ENCODE peak calls at places on chromosomes 1 and 21, in nine cellular contexts. P is adipocyte; Y is GM23248; F is GM06990; O is AG04450; U is CD8-positive, alpha-beta memory T cell; Z is mucosa of descending colon; L is ovary; H is trophoblast cell. K is an unnamed sample.

GRCh38 chr1:223683586-223684487 is 18.3 kb upstream of the CAPN8 start:
- DNase-seq in P (peak), Y (peak), F (no peak), O (no peak), U (peak), Z (peak), L (peak), H (peak), K (peak)

GRCh38 chr1:21233480-21233879 is 56.8 kb downstream of the ECE1 start:
- DNase-seq in P (no peak), Y (no peak), F (no peak), O (no peak), U (no peak), Z (no peak), L (no peak), H (no peak), K (peak)

GRCh38 chr1:58819719-58820118 is 35.9 kb upstream of the JUN start:
- DNase-seq in P (no peak), Y (peak), F (no peak), O (no peak), U (no peak), Z (no peak), L (no peak), H (no peak), K (no peak)

GRCh38 chr1:156198831-156199349 is 5.0 kb downstream of the SLC25A44 start:
- DNase-seq in P (no peak), Y (no peak), F (no peak), O (no peak), U (no peak), Z (no peak), L (no peak), H (no peak), K (no peak)

GRCh38 chr21:27112186-27112585 is 145.3 kb upstream of the ADAMTS5 start:
- DNase-seq in P (no peak), Y (peak), F (no peak), O (no peak), U (no peak), Z (no peak), L (no peak), H (no peak), K (no peak)

GRCh38 chr1:111448482-111448917 is 556 bp downstream of the WDR77 start:
- DNase-seq in P (peak), Y (peak), F (no peak), O (no peak), U (no peak), Z (no peak), L (no peak), H (peak), K (no peak)

GRCh38 chr1:116997666-116998065 is 3.9 kb upstream of the CD101 start:
- DNase-seq in P (no peak), Y (peak), F (no peak), O (no peak), U (no peak), Z (no peak), L (no peak), H (no peak), K (no peak)

GRCh38 chr1:206550446-206550845 is 43.1 kb downstream of the RASSF5 start:
- DNase-seq in P (no peak), Y (no peak), F (no peak), O (no peak), U (no peak), Z (no peak), L (no peak), H (no peak), K (no peak)

DNA sequence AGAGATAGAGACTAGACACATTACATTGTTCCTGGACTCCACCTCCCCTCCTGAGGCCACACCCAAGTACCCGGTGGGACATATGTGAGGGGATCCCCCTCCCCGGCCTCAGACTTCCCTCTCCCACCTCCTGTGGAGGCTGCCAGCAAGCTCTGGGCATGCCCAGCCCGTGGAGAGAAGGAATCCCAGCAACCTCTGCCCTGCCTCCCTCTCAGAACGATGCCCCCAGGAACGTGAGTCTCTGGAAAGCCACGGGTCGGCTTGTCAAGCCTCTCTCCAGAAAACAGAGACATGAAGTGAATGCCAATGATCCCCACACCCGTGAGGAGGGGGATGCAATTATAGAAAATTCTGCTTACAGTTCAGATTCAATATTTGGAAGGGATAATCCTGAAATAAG is 9.3 kb upstream of the GUCA2B start:
- DNase-seq in P (no peak), Y (no peak), F (no peak), O (no peak), U (no peak), Z (no peak), L (no peak), H (no peak), K (no peak)
- H3K4me3 ChIP-seq in P (no peak), Y (no peak), F (no peak), O (no peak), U (no peak), Z (no peak), L (no peak), H (no peak), K (no peak)

DNA sequence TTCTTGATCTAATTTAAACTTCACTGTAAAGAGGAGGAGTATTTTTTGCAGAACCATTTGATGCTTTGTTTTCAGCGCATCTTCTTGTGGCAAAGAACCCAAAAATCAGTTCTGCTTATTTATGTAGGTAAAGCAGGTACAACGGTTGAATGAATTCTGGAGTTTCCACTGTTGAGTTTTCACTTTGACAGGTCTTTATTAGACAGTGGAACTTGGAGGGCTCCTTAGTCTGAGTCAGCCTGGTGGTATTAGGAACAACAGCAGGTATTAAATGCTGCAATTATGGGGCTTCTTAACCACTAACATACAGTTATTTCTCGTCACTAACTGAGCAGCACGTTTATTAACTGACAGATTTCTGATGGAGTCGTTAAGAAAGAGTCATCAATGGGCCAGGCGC is 1.2 kb downstream of the LRIG2 start:
- DNase-seq in P (no peak), Y (peak), F (peak), O (no peak), U (no peak), Z (no peak), L (no peak), H (peak), K (no peak)
- H3K4me3 ChIP-seq in P (peak), Y (peak), F (peak), O (peak), U (peak), Z (no peak), L (peak), H (no peak), K (peak)

GRCh38 chr1:203100163-203100867 is 14.5 kb upstream of the MYOG start:
- DNase-seq in P (no peak), Y (no peak), F (no peak), O (no peak), U (no peak), Z (no peak), L (no peak), H (peak), K (no peak)
- H3K4me3 ChIP-seq in P (no peak), Y (no peak), F (no peak), O (no peak), U (no peak), Z (no peak), L (no peak), H (no peak), K (no peak)

GRCh38 chr1:197604327-197604726 is 171.0 kb downstream of the DENND1B start:
- DNase-seq in P (no peak), Y (no peak), F (no peak), O (no peak), U (no peak), Z (no peak), L (no peak), H (no peak), K (no peak)
- H3K4me3 ChIP-seq in P (no peak), Y (no peak), F (no peak), O (no peak), U (no peak), Z (no peak), L (no peak), H (no peak), K (no peak)

GRCh38 chr1:37102656-37103382 is 68.5 kb upstream of the GRIK3 start:
- DNase-seq in P (no peak), Y (no peak), F (no peak), O (no peak), U (no peak), Z (no peak), L (no peak), H (no peak), K (no peak)
- H3K4me3 ChIP-seq in P (no peak), Y (no peak), F (no peak), O (no peak), U (no peak), Z (no peak), L (no peak), H (no peak), K (no peak)

DNA sequence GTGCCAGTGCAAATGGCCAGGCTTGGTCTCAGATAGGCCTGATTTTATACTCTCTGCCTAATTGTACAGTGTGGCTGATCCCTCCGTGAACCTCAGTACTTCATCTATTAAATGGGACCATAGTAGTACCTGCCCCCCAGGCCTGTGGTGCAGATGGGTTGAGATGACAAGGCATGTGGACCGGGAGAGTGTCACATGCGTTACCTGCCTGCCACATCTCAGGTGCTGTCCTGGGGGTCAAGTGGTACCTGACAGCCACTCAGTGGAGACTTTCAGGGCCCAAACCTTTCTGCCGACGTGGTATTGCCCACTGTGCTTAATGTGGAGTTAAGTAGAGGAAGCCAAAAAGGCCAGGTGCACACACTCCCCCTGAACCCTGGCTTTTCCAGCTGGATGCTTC is 197.3 kb downstream of the FOXD2 start:
- DNase-seq in P (no peak), Y (no peak), F (no peak), O (no peak), U (no peak), Z (no peak), L (no peak), H (no peak), K (no peak)
- H3K4me3 ChIP-seq in P (no peak), Y (no peak), F (no peak), O (no peak), U (no peak), Z (no peak), L (no peak), H (no peak), K (no peak)

GRCh38 chr1:26541431-26541815 is 11.9 kb downstream of the RPS6KA1 start:
- DNase-seq in P (no peak), Y (no peak), F (no peak), O (no peak), U (no peak), Z (no peak), L (no peak), H (no peak), K (no peak)

GRCh38 chr1:26540346-26540745 is 10.8 kb downstream of the RPS6KA1 start:
- DNase-seq in P (no peak), Y (no peak), F (no peak), O (no peak), U (no peak), Z (no peak), L (no peak), H (no peak), K (no peak)

GRCh38 chr1:26543444-26543835 is 13.9 kb downstream of the RPS6KA1 start:
- DNase-seq in P (no peak), Y (no peak), F (no peak), O (no peak), U (no peak), Z (no peak), L (no peak), H (no peak), K (no peak)

GRCh38 chr1:26542781-26543443 is 13.4 kb downstream of the RPS6KA1 start:
- DNase-seq in P (no peak), Y (no peak), F (peak), O (no peak), U (no peak), Z (no peak), L (no peak), H (no peak), K (no peak)

GRCh38 chr1:26541816-26542711 is 12.5 kb downstream of the RPS6KA1 start:
- DNase-seq in P (peak), Y (peak), F (peak), O (peak), U (peak), Z (peak), L (peak), H (peak), K (peak)
- H3K4me3 ChIP-seq in P (peak), Y (no peak), F (peak), O (no peak), U (peak), Z (no peak), L (no peak), H (no peak), K (no peak)

DNA sequence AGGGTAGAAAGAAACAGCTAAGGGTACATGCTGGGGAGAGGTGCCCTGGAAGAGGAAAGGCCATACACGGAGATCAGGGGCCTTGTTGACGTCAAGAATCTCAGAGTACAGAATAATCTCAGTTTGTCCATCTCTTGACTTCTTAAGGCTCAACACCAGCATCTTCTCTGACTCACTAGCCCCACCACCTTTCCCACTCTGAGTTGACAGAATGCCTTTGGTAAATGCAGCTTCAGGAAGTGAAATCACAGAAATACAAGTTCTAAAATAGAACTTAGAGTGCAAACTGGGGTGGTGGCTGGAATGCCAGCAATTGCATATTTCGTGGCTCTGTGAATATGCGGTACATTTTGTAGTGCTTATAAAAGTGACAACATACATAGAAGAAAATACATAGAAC is 1.6 kb downstream of the COG2 start:
- DNase-seq in P (peak), Y (peak), F (no peak), O (peak), U (no peak), Z (peak), L (no peak), H (peak), K (no peak)
- H3K4me3 ChIP-seq in P (peak), Y (peak), F (peak), O (peak), U (peak), Z (no peak), L (no peak), H (no peak), K (peak)